ENCODE peak calls at places on chromosome 15, in eight cellular contexts. One of them, this sample, is unnamed.

GRCh38 chr15:90097475-90097874 is 4.8 kb downstream of the IDH2 start:
- DNase-seq in left ventricle myocardium inferior: no peak
- DNase-seq in mesendoderm: no peak
- DNase-seq in stomach: no peak
- DNase-seq in naive thymus-derived CD4-positive, alpha-beta T cell: peak; percentile 83
- DNase-seq in IMR-90: no peak
- DNase-seq in lung: no peak
- DNase-seq in GM23248: no peak
- DNase-seq in this sample: no peak

GRCh38 chr15:95853350-95853749 is 477.1 kb upstream of the NR2F2 start:
- DNase-seq in lung: no peak
- DNase-seq in naive thymus-derived CD4-positive, alpha-beta T cell: no peak
- DNase-seq in stomach: no peak
- DNase-seq in GM23248: peak; percentile 28
- DNase-seq in mesendoderm: no peak
- DNase-seq in IMR-90: peak; percentile 61
- DNase-seq in left ventricle myocardium inferior: no peak
- DNase-seq in this sample: no peak

GRCh38 chr15:25053000-25053815 is 98.4 kb downstream of the SNRPN start:
- DNase-seq in mesendoderm: no peak
- DNase-seq in left ventricle myocardium inferior: no peak
- DNase-seq in GM23248: no peak
- DNase-seq in IMR-90: no peak
- DNase-seq in stomach: peak; percentile 11
- DNase-seq in lung: peak; percentile 24
- DNase-seq in naive thymus-derived CD4-positive, alpha-beta T cell: no peak
- DNase-seq in this sample: peak; percentile 3

GRCh38 chr15:99986297-99987118 is 253.3 kb upstream of the LYSMD4 start:
- DNase-seq in stomach: no peak
- DNase-seq in left ventricle myocardium inferior: no peak
- DNase-seq in naive thymus-derived CD4-positive, alpha-beta T cell: no peak
- DNase-seq in GM23248: no peak
- DNase-seq in mesendoderm: peak; percentile 61
- DNase-seq in lung: no peak
- DNase-seq in IMR-90: no peak
- DNase-seq in this sample: no peak

GRCh38 chr15:31403606-31404005 is 77.0 kb downstream of the KLF13 start:
- DNase-seq in mesendoderm: no peak
- DNase-seq in GM23248: peak; percentile 65
- DNase-seq in lung: no peak
- DNase-seq in IMR-90: peak; percentile 50
- DNase-seq in naive thymus-derived CD4-positive, alpha-beta T cell: no peak
- DNase-seq in stomach: no peak
- DNase-seq in left ventricle myocardium inferior: no peak
- DNase-seq in this sample: no peak

GRCh38 chr15:29871401-29871800 is 49.1 kb upstream of the TJP1 start:
- DNase-seq in left ventricle myocardium inferior: peak; percentile 65
- DNase-seq in mesendoderm: no peak
- DNase-seq in IMR-90: no peak
- DNase-seq in lung: no peak
- DNase-seq in GM23248: no peak
- DNase-seq in stomach: no peak
- DNase-seq in naive thymus-derived CD4-positive, alpha-beta T cell: no peak
- DNase-seq in this sample: peak; percentile 76

GRCh38 chr15:57761562-57761961 is 55.0 kb downstream of the POLR2M start:
- DNase-seq in lung: no peak
- DNase-seq in naive thymus-derived CD4-positive, alpha-beta T cell: no peak
- DNase-seq in mesendoderm: no peak
- DNase-seq in GM23248: peak; percentile 29
- DNase-seq in stomach: no peak
- DNase-seq in left ventricle myocardium inferior: no peak
- DNase-seq in IMR-90: no peak
- DNase-seq in this sample: no peak

GRCh38 chr15:84749111-84749991 is 959 bp downstream of the ZNF592 start:
- DNase-seq in mesendoderm: peak; percentile 49
- DNase-seq in naive thymus-derived CD4-positive, alpha-beta T cell: peak; percentile 48
- DNase-seq in stomach: peak; percentile 28
- DNase-seq in GM23248: peak; percentile 63
- DNase-seq in lung: peak; percentile 39
- DNase-seq in IMR-90: no peak
- DNase-seq in left ventricle myocardium inferior: peak; percentile 26
- DNase-seq in this sample: peak; percentile 67

GRCh38 chr15:100849021-100849831 is 30.4 kb upstream of the ALDH1A3 start:
- DNase-seq in naive thymus-derived CD4-positive, alpha-beta T cell: peak; percentile 25
- DNase-seq in mesendoderm: no peak
- DNase-seq in lung: peak; percentile 62
- DNase-seq in GM23248: peak; percentile 79
- DNase-seq in stomach: peak; percentile 37
- DNase-seq in left ventricle myocardium inferior: peak; percentile 25
- DNase-seq in IMR-90: peak; percentile 41
- DNase-seq in this sample: peak; percentile 86

GRCh38 chr15:60590935-60591490 is 112.1 kb upstream of the ICE2 start:
- DNase-seq in mesendoderm: peak; percentile 72
- DNase-seq in naive thymus-derived CD4-positive, alpha-beta T cell: peak; percentile 33
- DNase-seq in GM23248: peak; percentile 75
- DNase-seq in IMR-90: peak; percentile 36
- DNase-seq in stomach: peak; percentile 55
- DNase-seq in left ventricle myocardium inferior: peak; percentile 46
- DNase-seq in lung: peak; percentile 42
- DNase-seq in this sample: peak; percentile 66

GRCh38 chr15:98653686-98654085 is 5.3 kb downstream of the IGF1R start:
- DNase-seq in mesendoderm: no peak
- DNase-seq in naive thymus-derived CD4-positive, alpha-beta T cell: no peak
- DNase-seq in lung: no peak
- DNase-seq in GM23248: peak; percentile 57
- DNase-seq in stomach: no peak
- DNase-seq in IMR-90: no peak
- DNase-seq in left ventricle myocardium inferior: no peak
- DNase-seq in this sample: no peak

GRCh38 chr15:99084965-99085364 is 19.9 kb upstream of the SYNM start:
- DNase-seq in IMR-90: no peak
- DNase-seq in naive thymus-derived CD4-positive, alpha-beta T cell: no peak
- DNase-seq in mesendoderm: no peak
- DNase-seq in lung: no peak
- DNase-seq in GM23248: no peak
- DNase-seq in left ventricle myocardium inferior: no peak
- DNase-seq in stomach: no peak
- DNase-seq in this sample: no peak

GRCh38 chr15:42156266-42156922 is at the start of gene PLA2G4F:
- DNase-seq in naive thymus-derived CD4-positive, alpha-beta T cell: no peak
- DNase-seq in mesendoderm: peak; percentile 52
- DNase-seq in GM23248: no peak
- DNase-seq in stomach: peak; percentile 82
- DNase-seq in IMR-90: no peak
- DNase-seq in left ventricle myocardium inferior: no peak
- DNase-seq in lung: peak; percentile 70
- DNase-seq in this sample: no peak

GRCh38 chr15:51322622-51323296 is 15.6 kb downstream of the CYP19A1 start:
- DNase-seq in lung: peak; percentile 60
- DNase-seq in naive thymus-derived CD4-positive, alpha-beta T cell: no peak
- DNase-seq in IMR-90: no peak
- DNase-seq in GM23248: peak; percentile 52
- DNase-seq in left ventricle myocardium inferior: peak; percentile 58
- DNase-seq in mesendoderm: no peak
- DNase-seq in stomach: peak; percentile 31
- DNase-seq in this sample: no peak

GRCh38 chr15:97817266-97817890 is 143.1 kb upstream of the ARRDC4 start:
- DNase-seq in mesendoderm: peak; percentile 7
- DNase-seq in stomach: no peak
- DNase-seq in IMR-90: no peak
- DNase-seq in lung: no peak
- DNase-seq in naive thymus-derived CD4-positive, alpha-beta T cell: no peak
- DNase-seq in left ventricle myocardium inferior: no peak
- DNase-seq in GM23248: no peak
- DNase-seq in this sample: no peak

GRCh38 chr15:61654918-61655317 is 405.3 kb downstream of the VPS13C start:
- DNase-seq in naive thymus-derived CD4-positive, alpha-beta T cell: no peak
- DNase-seq in left ventricle myocardium inferior: peak; percentile 16
- DNase-seq in mesendoderm: peak; percentile 32
- DNase-seq in GM23248: no peak
- DNase-seq in stomach: no peak
- DNase-seq in lung: no peak
- DNase-seq in IMR-90: no peak
- DNase-seq in this sample: peak; percentile 55

GRCh38 chr15:23439513-23439912 is 7.5 kb downstream of the GOLGA6L2 start:
- DNase-seq in mesendoderm: no peak
- DNase-seq in IMR-90: no peak
- DNase-seq in left ventricle myocardium inferior: no peak
- DNase-seq in lung: no peak
- DNase-seq in stomach: no peak
- DNase-seq in GM23248: no peak
- DNase-seq in naive thymus-derived CD4-positive, alpha-beta T cell: no peak
- DNase-seq in this sample: no peak

GRCh38 chr15:75230524-75231371 is 27.4 kb upstream of the GOLGA6C start:
- DNase-seq in lung: no peak
- DNase-seq in naive thymus-derived CD4-positive, alpha-beta T cell: peak; percentile 10
- DNase-seq in mesendoderm: peak; percentile 39
- DNase-seq in stomach: no peak
- DNase-seq in IMR-90: no peak
- DNase-seq in GM23248: no peak
- DNase-seq in left ventricle myocardium inferior: peak; percentile 6
- DNase-seq in this sample: no peak

GRCh38 chr15:75231836-75232235 is 26.3 kb upstream of the GOLGA6C start:
- DNase-seq in naive thymus-derived CD4-positive, alpha-beta T cell: no peak
- DNase-seq in lung: no peak
- DNase-seq in IMR-90: no peak
- DNase-seq in GM23248: no peak
- DNase-seq in left ventricle myocardium inferior: no peak
- DNase-seq in stomach: no peak
- DNase-seq in mesendoderm: no peak
- DNase-seq in this sample: no peak

GRCh38 chr15:75228787-75229186 is 27.1 kb downstream of the C15orf39 start:
- DNase-seq in stomach: no peak
- DNase-seq in mesendoderm: no peak
- DNase-seq in left ventricle myocardium inferior: peak; percentile 8
- DNase-seq in lung: no peak
- DNase-seq in GM23248: no peak
- DNase-seq in IMR-90: no peak
- DNase-seq in naive thymus-derived CD4-positive, alpha-beta T cell: peak; percentile 3
- DNase-seq in this sample: no peak

GRCh38 chr15:75229191-75230015 is 27.7 kb downstream of the C15orf39 start:
- DNase-seq in IMR-90: peak; percentile 22
- DNase-seq in GM23248: peak; percentile 51
- DNase-seq in lung: no peak
- DNase-seq in left ventricle myocardium inferior: no peak
- DNase-seq in naive thymus-derived CD4-positive, alpha-beta T cell: peak; percentile 3
- DNase-seq in mesendoderm: no peak
- DNase-seq in stomach: no peak
- DNase-seq in this sample: no peak

GRCh38 chr15:75230016-75230343 is 28.2 kb upstream of the GOLGA6C start:
- DNase-seq in mesendoderm: no peak
- DNase-seq in naive thymus-derived CD4-positive, alpha-beta T cell: peak; percentile 3
- DNase-seq in IMR-90: no peak
- DNase-seq in left ventricle myocardium inferior: no peak
- DNase-seq in stomach: no peak
- DNase-seq in lung: no peak
- DNase-seq in GM23248: no peak
- DNase-seq in this sample: no peak
- H3K27me3 ChIP-seq in mesendoderm: no peaks in the 10 kb centered on the region
- H3K27me3 ChIP-seq in naive thymus-derived CD4-positive, alpha-beta T cell: no peaks in the 10 kb centered on the region
- H3K27me3 ChIP-seq in IMR-90: peaks cover 68% of the 10 kb centered on the region
- H3K27me3 ChIP-seq in left ventricle myocardium inferior: peaks cover 27% of the 10 kb centered on the region
- H3K27me3 ChIP-seq in stomach: no peaks in the 10 kb centered on the region
- H3K27me3 ChIP-seq in lung: no peaks in the 10 kb centered on the region
- H3K27me3 ChIP-seq in GM23248: peaks cover 34% of the 10 kb centered on the region
- H3K27me3 ChIP-seq in this sample: no peaks in the 10 kb centered on the region

DNA sequence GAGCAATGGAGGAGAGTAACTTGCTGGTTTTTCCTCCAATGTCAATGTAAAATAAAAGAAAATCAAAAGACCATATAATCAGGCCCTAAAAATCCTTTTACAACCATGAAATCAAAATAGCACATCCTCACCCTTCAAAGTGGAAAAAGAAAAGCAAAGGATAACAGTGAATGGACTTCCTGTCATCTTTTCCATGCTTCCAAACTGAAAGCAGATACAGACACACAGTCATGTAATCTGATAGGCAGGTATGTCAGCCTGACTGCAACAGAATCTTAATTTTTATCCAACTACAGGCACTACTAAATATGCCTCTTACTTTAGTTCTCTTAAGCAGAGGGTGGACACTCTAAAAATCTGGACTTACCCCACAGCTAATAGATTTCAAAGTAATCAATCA is 27.8 kb upstream of the IGDCC4 start:
- DNase-seq in lung: no peak
- DNase-seq in mesendoderm: no peak
- DNase-seq in naive thymus-derived CD4-positive, alpha-beta T cell: no peak
- DNase-seq in left ventricle myocardium inferior: no peak
- DNase-seq in stomach: no peak
- DNase-seq in GM23248: no peak
- DNase-seq in IMR-90: no peak
- DNase-seq in this sample: no peak
- H3K36me3 ChIP-seq in lung: peaks cover 22% of the 10 kb centered on the region
- H3K36me3 ChIP-seq in mesendoderm: peaks cover 8% of the 10 kb centered on the region
- H3K36me3 ChIP-seq in naive thymus-derived CD4-positive, alpha-beta T cell: peaks cover 9% of the 10 kb centered on the region
- H3K36me3 ChIP-seq in left ventricle myocardium inferior: peaks cover 93% of the 10 kb centered on the region
- H3K36me3 ChIP-seq in stomach: peaks cover 96% of the 10 kb centered on the region
- H3K36me3 ChIP-seq in GM23248: peaks cover 63% of the 10 kb centered on the region
- H3K36me3 ChIP-seq in IMR-90: peaks cover 34% of the 10 kb centered on the region
- H3K36me3 ChIP-seq in this sample: no peaks in the 10 kb centered on the region

DNA sequence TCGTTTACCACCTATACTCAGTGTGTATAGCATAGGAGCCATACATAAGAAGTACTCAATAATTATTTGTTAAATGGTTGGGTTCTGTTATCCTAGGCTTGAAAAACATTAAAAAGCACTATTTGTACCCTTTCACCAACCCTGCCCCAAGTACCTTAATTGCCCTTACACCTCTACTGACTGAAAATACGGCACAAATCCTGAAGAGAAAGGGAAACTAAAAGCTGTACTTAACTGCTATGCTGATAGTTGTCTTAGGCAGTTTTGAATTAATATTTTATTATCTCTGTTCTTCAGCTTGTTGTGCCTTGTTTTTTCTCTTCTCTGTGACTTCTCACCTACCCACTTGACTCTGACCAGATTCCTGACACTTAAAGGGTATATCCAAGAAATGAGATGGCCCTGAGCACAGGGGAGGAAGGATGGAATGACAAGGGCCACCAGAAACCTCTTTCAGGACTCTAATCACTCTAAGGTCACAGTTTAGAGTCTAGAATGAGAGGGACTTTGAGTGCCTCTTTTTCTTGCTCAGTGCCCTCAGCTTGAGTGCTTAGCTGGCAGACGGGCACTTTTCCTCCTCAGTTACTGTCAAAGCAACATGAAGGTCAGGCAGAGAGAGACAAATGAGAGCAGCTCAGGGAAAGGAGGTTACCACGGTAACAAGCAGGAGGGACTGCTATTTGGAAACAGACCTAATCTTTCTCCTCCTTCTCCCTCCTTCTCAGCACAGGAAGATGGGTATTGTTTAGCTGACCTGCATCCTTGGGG is 136.5 kb downstream of the ZNF609 start:
- DNase-seq in mesendoderm: peak; percentile 94
- DNase-seq in naive thymus-derived CD4-positive, alpha-beta T cell: peak; percentile 64
- DNase-seq in lung: peak; percentile 60
- DNase-seq in left ventricle myocardium inferior: no peak
- DNase-seq in stomach: no peak
- DNase-seq in GM23248: peak; percentile 38
- DNase-seq in IMR-90: peak; percentile 45
- DNase-seq in this sample: peak; percentile 67
- H3K27ac ChIP-seq in mesendoderm: no peak overlapping the region
- H3K27ac ChIP-seq in naive thymus-derived CD4-positive, alpha-beta T cell: peak overlapping the region; percentile 73
- H3K27ac ChIP-seq in lung: no peak overlapping the region
- H3K27ac ChIP-seq in left ventricle myocardium inferior: peak overlapping the region; percentile 11
- H3K27ac ChIP-seq in stomach: peak overlapping the region; percentile 69
- H3K27ac ChIP-seq in GM23248: no peak overlapping the region
- H3K27ac ChIP-seq in IMR-90: peak overlapping the region; percentile 45
- H3K27ac ChIP-seq in this sample: peak overlapping the region; percentile 73

GRCh38 chr15:74826372-74826819 is at the start of gene CPLX3:
- DNase-seq in naive thymus-derived CD4-positive, alpha-beta T cell: peak; percentile 43
- DNase-seq in IMR-90: no peak
- DNase-seq in lung: no peak
- DNase-seq in left ventricle myocardium inferior: no peak
- DNase-seq in stomach: peak; percentile 34
- DNase-seq in mesendoderm: no peak
- DNase-seq in GM23248: peak; percentile 32
- DNase-seq in this sample: peak; percentile 52
- H3K27me3 ChIP-seq in naive thymus-derived CD4-positive, alpha-beta T cell: peaks cover 12% of the 10 kb centered on the region
- H3K27me3 ChIP-seq in IMR-90: peaks cover 62% of the 10 kb centered on the region
- H3K27me3 ChIP-seq in lung: no peaks in the 10 kb centered on the region
- H3K27me3 ChIP-seq in left ventricle myocardium inferior: peaks cover 47% of the 10 kb centered on the region
- H3K27me3 ChIP-seq in stomach: no peaks in the 10 kb centered on the region
- H3K27me3 ChIP-seq in mesendoderm: peaks cover 7% of the 10 kb centered on the region
- H3K27me3 ChIP-seq in GM23248: peaks cover 6% of the 10 kb centered on the region
- H3K27me3 ChIP-seq in this sample: no peaks in the 10 kb centered on the region

This sample was measured in testis.